ENCODE peak calls at places on chromosomes 2 and 18, in seven cellular contexts. One of them, this sample, is unnamed.

GRCh38 chr2:128549094-128549493 is 230.4 kb upstream of the HS6ST1 start:
- DNase-seq in dorsolateral prefrontal cortex: no peak
- DNase-seq in RPMI8226: no peak
- DNase-seq in NCI-H1105 treated with DMSO at 0.1 percent for 48 hours: no peak
- DNase-seq in AG08396: no peak
- DNase-seq in CD8-positive, alpha-beta memory T cell: no peak
- DNase-seq in kidney tubule cell: no peak
- DNase-seq in this sample: no peak

GRCh38 chr2:20594048-20594750 is 56.7 kb downstream of the HS1BP3 start:
- DNase-seq in dorsolateral prefrontal cortex: no peak
- DNase-seq in RPMI8226: no peak
- DNase-seq in NCI-H1105 treated with DMSO at 0.1 percent for 48 hours: no peak
- DNase-seq in AG08396: no peak
- DNase-seq in CD8-positive, alpha-beta memory T cell: no peak
- DNase-seq in kidney tubule cell: no peak
- DNase-seq in this sample: no peak

GRCh38 chr18:46555724-46556123 is 101.3 kb downstream of the LOXHD1 start:
- DNase-seq in dorsolateral prefrontal cortex: peak; percentile 52
- DNase-seq in RPMI8226: peak; percentile 58
- DNase-seq in NCI-H1105 treated with DMSO at 0.1 percent for 48 hours: no peak
- DNase-seq in AG08396: peak; percentile 61
- DNase-seq in CD8-positive, alpha-beta memory T cell: no peak
- DNase-seq in kidney tubule cell: peak; percentile 14
- DNase-seq in this sample: peak; percentile 32

GRCh38 chr2:54042908-54043620 is 72.3 kb upstream of the PSME4 start:
- DNase-seq in dorsolateral prefrontal cortex: no peak
- DNase-seq in RPMI8226: no peak
- DNase-seq in NCI-H1105 treated with DMSO at 0.1 percent for 48 hours: no peak
- DNase-seq in AG08396: no peak
- DNase-seq in CD8-positive, alpha-beta memory T cell: no peak
- DNase-seq in kidney tubule cell: no peak
- DNase-seq in this sample: no peak

GRCh38 chr18:26462304-26462703 is 86.0 kb downstream of the KCTD1 start:
- DNase-seq in dorsolateral prefrontal cortex: no peak
- DNase-seq in RPMI8226: no peak
- DNase-seq in NCI-H1105 treated with DMSO at 0.1 percent for 48 hours: no peak
- DNase-seq in AG08396: no peak
- DNase-seq in CD8-positive, alpha-beta memory T cell: no peak
- DNase-seq in kidney tubule cell: no peak
- DNase-seq in this sample: no peak

GRCh38 chr18:77016936-77017335 is 115.6 kb downstream of the MBP start:
- DNase-seq in dorsolateral prefrontal cortex: peak; percentile 93
- DNase-seq in RPMI8226: no peak
- DNase-seq in NCI-H1105 treated with DMSO at 0.1 percent for 48 hours: no peak
- DNase-seq in AG08396: no peak
- DNase-seq in CD8-positive, alpha-beta memory T cell: no peak
- DNase-seq in kidney tubule cell: no peak
- DNase-seq in this sample: no peak

GRCh38 chr2:221255862-221256261 is 316.2 kb downstream of the EPHA4 start:
- DNase-seq in dorsolateral prefrontal cortex: no peak
- DNase-seq in RPMI8226: no peak
- DNase-seq in NCI-H1105 treated with DMSO at 0.1 percent for 48 hours: no peak
- DNase-seq in AG08396: no peak
- DNase-seq in CD8-positive, alpha-beta memory T cell: no peak
- DNase-seq in kidney tubule cell: no peak
- DNase-seq in this sample: no peak

GRCh38 chr2:237475704-237476107 is 11.3 kb upstream of the MLPH start:
- DNase-seq in dorsolateral prefrontal cortex: no peak
- DNase-seq in RPMI8226: peak; percentile 4
- DNase-seq in NCI-H1105 treated with DMSO at 0.1 percent for 48 hours: no peak
- DNase-seq in AG08396: peak; percentile 72
- DNase-seq in CD8-positive, alpha-beta memory T cell: no peak
- DNase-seq in kidney tubule cell: peak; percentile 81
- DNase-seq in this sample: no peak

GRCh38 chr18:36354989-36355388 is 57.5 kb downstream of the FHOD3 start:
- DNase-seq in dorsolateral prefrontal cortex: no peak
- DNase-seq in RPMI8226: no peak
- DNase-seq in NCI-H1105 treated with DMSO at 0.1 percent for 48 hours: no peak
- DNase-seq in AG08396: peak; percentile 40
- DNase-seq in CD8-positive, alpha-beta memory T cell: no peak
- DNase-seq in kidney tubule cell: peak; percentile 62
- DNase-seq in this sample: no peak

GRCh38 chr18:48836806-48837615 is 113.8 kb downstream of the SMAD7 start:
- DNase-seq in dorsolateral prefrontal cortex: no peak
- DNase-seq in RPMI8226: no peak
- DNase-seq in NCI-H1105 treated with DMSO at 0.1 percent for 48 hours: no peak
- DNase-seq in AG08396: no peak
- DNase-seq in CD8-positive, alpha-beta memory T cell: no peak
- DNase-seq in kidney tubule cell: no peak
- DNase-seq in this sample: no peak

GRCh38 chr2:233912799-233913423 is 4.3 kb upstream of the TRPM8 start:
- DNase-seq in dorsolateral prefrontal cortex: no peak
- DNase-seq in RPMI8226: peak; percentile 31
- DNase-seq in NCI-H1105 treated with DMSO at 0.1 percent for 48 hours: no peak
- DNase-seq in AG08396: peak; percentile 58
- DNase-seq in CD8-positive, alpha-beta memory T cell: no peak
- DNase-seq in kidney tubule cell: peak; percentile 48
- DNase-seq in this sample: no peak

GRCh38 chr2:6077585-6077984 is 385.4 kb downstream of the SOX11 start:
- DNase-seq in dorsolateral prefrontal cortex: no peak
- DNase-seq in RPMI8226: no peak
- DNase-seq in NCI-H1105 treated with DMSO at 0.1 percent for 48 hours: no peak
- DNase-seq in AG08396: no peak
- DNase-seq in CD8-positive, alpha-beta memory T cell: no peak
- DNase-seq in kidney tubule cell: no peak
- DNase-seq in this sample: no peak

GRCh38 chr18:10442551-10442971 is 11.9 kb upstream of the APCDD1 start:
- DNase-seq in dorsolateral prefrontal cortex: no peak
- DNase-seq in RPMI8226: no peak
- DNase-seq in NCI-H1105 treated with DMSO at 0.1 percent for 48 hours: no peak
- DNase-seq in AG08396: no peak
- DNase-seq in CD8-positive, alpha-beta memory T cell: no peak
- DNase-seq in kidney tubule cell: no peak
- DNase-seq in this sample: no peak

GRCh38 chr2:85730686-85731085 is 23.1 kb upstream of the ATOH8 start:
- DNase-seq in dorsolateral prefrontal cortex: no peak
- DNase-seq in RPMI8226: no peak
- DNase-seq in NCI-H1105 treated with DMSO at 0.1 percent for 48 hours: no peak
- DNase-seq in AG08396: no peak
- DNase-seq in CD8-positive, alpha-beta memory T cell: no peak
- DNase-seq in kidney tubule cell: no peak
- DNase-seq in this sample: no peak

GRCh38 chr2:14628906-14629305 is 3.6 kb upstream of the LRATD1 start:
- DNase-seq in dorsolateral prefrontal cortex: no peak
- DNase-seq in RPMI8226: no peak
- DNase-seq in NCI-H1105 treated with DMSO at 0.1 percent for 48 hours: no peak
- DNase-seq in AG08396: peak; percentile 7
- DNase-seq in CD8-positive, alpha-beta memory T cell: no peak
- DNase-seq in kidney tubule cell: peak; percentile 76
- DNase-seq in this sample: no peak

GRCh38 chr18:25052426-25052825 is 299.5 kb downstream of the ZNF521 start:
- DNase-seq in dorsolateral prefrontal cortex: no peak
- DNase-seq in RPMI8226: no peak
- DNase-seq in NCI-H1105 treated with DMSO at 0.1 percent for 48 hours: no peak
- DNase-seq in AG08396: no peak
- DNase-seq in CD8-positive, alpha-beta memory T cell: no peak
- DNase-seq in kidney tubule cell: no peak
- DNase-seq in this sample: no peak

GRCh38 chr2:62219407-62220159 is 23.7 kb downstream of the B3GNT2 start:
- DNase-seq in dorsolateral prefrontal cortex: no peak
- DNase-seq in RPMI8226: no peak
- DNase-seq in NCI-H1105 treated with DMSO at 0.1 percent for 48 hours: no peak
- DNase-seq in AG08396: no peak
- DNase-seq in CD8-positive, alpha-beta memory T cell: no peak
- DNase-seq in kidney tubule cell: no peak
- DNase-seq in this sample: no peak

This sample was measured in HCT116.